ENCODE peak calls at places on chromosomes 1 and 21, in five cellular contexts. W is GM12865, O is right cardiac atrium, H is upper lobe of right lung, I is tibial artery. S is an unnamed sample.

GRCh38 chr1:208603721-208604120 is 359.5 kb upstream of the PLXNA2 start:
- DNase-seq in O (no peak), H (no peak), W (no peak), I (no peak), S (no peak)

GRCh38 chr1:185861630-185862029 is 127.4 kb downstream of the HMCN1 start:
- DNase-seq in O (no peak), W (no peak), H (no peak), I (no peak), S (no peak)

GRCh38 chr1:246012271-246012854 is 494.7 kb downstream of the SMYD3 start:
- DNase-seq in H (no peak), W (peak; percentile 56), O (no peak), I (no peak), S (no peak)

GRCh38 chr1:57599233-57599994 is 175.6 kb upstream of the DAB1 start:
- DNase-seq in O (no peak), H (no peak), W (no peak), I (no peak), S (no peak)

GRCh38 chr1:177998696-177999631 is 29.1 kb upstream of the SEC16B start:
- DNase-seq in I (no peak), H (no peak), W (no peak), O (no peak), S (no peak)

GRCh38 chr1:3598051-3598471 is 13.2 kb downstream of the MEGF6 start:
- DNase-seq in W (peak; percentile 35), I (no peak), O (peak; percentile 71), H (peak; percentile 83), S (no peak)

GRCh38 chr21:16569679-16570078 is 839.9 kb downstream of the USP25 start:
- DNase-seq in H (no peak), O (no peak), I (no peak), W (no peak), S (no peak)

GRCh38 chr1:89833183-89834077 is 12.6 kb downstream of the LRRC8D start:
- DNase-seq in H (no peak), W (no peak), I (no peak), O (no peak), S (no peak)

GRCh38 chr1:212979340-212980122 is 29.2 kb downstream of the VASH2 start:
- DNase-seq in W (peak; percentile 94), O (no peak), I (no peak), H (no peak), S (no peak)

GRCh38 chr1:26498894-26499293 is 26.7 kb downstream of the HMGN2 start:
- DNase-seq in H (no peak), I (no peak), W (no peak), O (no peak), S (no peak)

GRCh38 chr1:30794260-30794659 is 36.7 kb upstream of the LAPTM5 start:
- DNase-seq in H (no peak), I (no peak), W (no peak), O (no peak), S (no peak)

GRCh38 chr1:64186138-64186897 is 17.1 kb upstream of the UBE2U start:
- DNase-seq in W (no peak), H (peak; percentile 78), I (no peak), O (no peak), S (no peak)

GRCh38 chr1:200894712-200895447 is at the start of gene INAVA:
- DNase-seq in W (no peak), O (no peak), H (peak; percentile 82), I (no peak), S (no peak)

GRCh38 chr1:200895448-200895799 is 724 bp downstream of the INAVA start:
- DNase-seq in H (no peak), I (no peak), W (no peak), O (no peak), S (no peak)

GRCh38 chr1:200897188-200897710 is 2.5 kb downstream of the INAVA start:
- DNase-seq in W (no peak), H (no peak), I (no peak), O (no peak), S (no peak)

GRCh38 chr1:200896571-200897187 is 2.0 kb downstream of the INAVA start:
- DNase-seq in H (peak; percentile 86), O (no peak), I (no peak), W (no peak), S (no peak)

DNA sequence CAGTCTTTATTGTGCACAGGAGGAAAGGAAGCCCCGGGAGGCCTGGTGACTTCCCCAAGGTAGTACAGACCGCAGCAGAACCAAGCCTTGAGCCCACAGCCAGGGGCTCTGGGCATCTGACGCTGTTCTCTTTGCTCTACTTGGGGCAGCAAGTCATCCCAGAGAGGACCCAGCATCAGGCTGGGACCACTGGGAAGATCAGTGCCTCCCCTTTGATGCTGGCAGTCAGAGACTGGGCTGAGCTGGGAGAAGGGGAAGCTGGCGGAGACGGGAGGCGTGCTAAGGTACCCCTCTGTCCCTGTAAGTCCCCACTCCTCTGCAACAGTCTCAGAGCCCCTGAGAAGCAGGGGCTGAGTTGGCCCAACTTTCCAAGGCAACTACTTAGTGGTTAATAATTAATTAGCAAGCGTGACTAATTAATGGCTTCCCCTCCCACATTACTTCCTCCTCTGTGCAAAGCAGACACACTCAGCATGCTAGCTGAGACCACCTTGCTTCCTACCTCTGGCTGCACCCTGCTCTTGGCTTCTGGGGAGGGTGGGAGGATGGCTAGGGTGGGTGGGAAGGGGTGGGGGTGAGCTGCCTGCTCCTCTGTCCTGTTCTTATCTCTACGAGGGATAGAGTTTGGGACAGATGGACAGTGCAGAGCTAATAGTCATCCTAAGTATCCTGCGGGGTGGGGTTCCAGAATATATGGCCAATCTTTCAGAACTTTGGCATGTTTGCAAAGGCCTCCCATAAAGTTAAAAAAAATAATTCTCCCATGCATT is 1.3 kb downstream of the INAVA start:
- DNase-seq in H (no peak), O (no peak), W (no peak), I (no peak), S (no peak)
- H3K4me3 ChIP-seq in H (peak overlapping the region; percentile 41), O (no peak overlapping the region), W (no peak overlapping the region), I (no peak overlapping the region), S (no peak overlapping the region)

GRCh38 chr1:163379801-163380200 is 58.0 kb downstream of the NUF2 start:
- DNase-seq in I (no peak), W (no peak), H (no peak), O (no peak), S (no peak)
- H3K4me3 ChIP-seq in I (no peak overlapping the region), W (no peak overlapping the region), H (no peak overlapping the region), O (no peak overlapping the region), S (no peak overlapping the region)

GRCh38 chr1:40314721-40315238 is 2.3 kb downstream of the COL9A2 start:
- DNase-seq in O (no peak), W (no peak), H (no peak), I (no peak), S (no peak)
- H3K4me3 ChIP-seq in O (no peak overlapping the region), W (peak overlapping the region; percentile 30), H (peak overlapping the region; percentile 49), I (peak overlapping the region; percentile 56), S (peak overlapping the region; percentile 55)

DNA sequence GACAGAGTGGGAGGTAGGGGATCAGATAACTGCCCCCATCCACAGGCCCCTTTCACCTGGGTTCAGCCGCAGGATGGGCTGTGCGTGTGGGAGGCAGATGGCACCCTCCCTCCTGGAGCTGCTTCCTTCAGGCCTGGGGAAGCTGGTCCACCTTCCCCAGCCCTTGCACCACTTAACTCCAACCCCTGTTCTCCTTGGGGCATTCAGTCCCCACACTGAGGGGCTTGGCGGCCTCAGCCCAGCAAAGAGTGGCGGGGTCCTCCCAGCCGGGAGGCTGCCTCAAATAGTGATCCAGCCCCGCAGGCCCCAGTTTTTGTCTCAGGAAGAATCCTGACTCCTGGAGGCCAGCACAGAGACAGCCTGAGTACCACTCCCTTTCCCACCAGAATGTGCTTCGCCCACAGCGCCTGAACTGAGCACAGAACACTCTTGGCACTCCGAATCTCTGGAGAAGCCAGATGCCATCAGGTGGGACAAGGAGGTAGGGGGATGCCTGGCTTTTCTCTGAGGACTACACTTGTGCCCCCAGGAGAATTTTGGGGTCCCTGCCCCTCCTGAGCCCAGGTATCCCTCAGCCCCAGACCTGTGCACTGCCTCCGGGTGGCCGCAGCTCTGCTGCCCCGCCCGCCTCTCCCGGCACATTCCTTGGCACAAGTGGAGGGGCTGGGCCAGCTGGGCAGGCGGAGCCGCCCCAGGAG is 945 bp downstream of the PAQR6 start:
- DNase-seq in O (peak; percentile 70), H (peak; percentile 77), I (no peak), W (no peak), S (peak; percentile 74)
- H3K4me3 ChIP-seq in O (no peak overlapping the region), H (no peak overlapping the region), I (no peak overlapping the region), W (no peak overlapping the region), S (no peak overlapping the region)

S was measured in sigmoid colon.